ENCODE peak calls at places on chromosomes 3 and 15, in nine cellular contexts. R is BE2C, S is endodermal cell, X is AG04450, T is WERI-Rb-1, K is breast epithelium, A is IMR-90, M is OCI-LY7, U is uterus. F is an unnamed sample.

GRCh38 chr15:59997070-59997701 is 6.9 kb upstream of the FOXB1 start:
- DNase-seq in R (no peak), A (no peak), U (no peak), S (peak; percentile 94), K (no peak), M (no peak), X (no peak), T (peak; percentile 43), F (no peak)

GRCh38 chr3:194280777-194281176 is 70.4 kb downstream of the CPN2 start:
- DNase-seq in K (peak; percentile 14), A (no peak), T (no peak), X (no peak), M (no peak), U (peak; percentile 9), R (no peak), S (no peak), F (no peak)

GRCh38 chr3:29972594-29972993 is 633.8 kb upstream of the TGFBR2 start:
- DNase-seq in M (no peak), X (peak; percentile 8), K (no peak), U (no peak), A (peak; percentile 57), T (no peak), R (no peak), S (no peak), F (no peak)

GRCh38 chr3:110521019-110521418 is 550.6 kb upstream of the NECTIN3 start:
- DNase-seq in X (peak; percentile 85), M (no peak), T (no peak), A (peak; percentile 98), U (no peak), S (no peak), K (no peak), R (no peak), F (no peak)

GRCh38 chr3:4507010-4507596 is 14.0 kb downstream of the ITPR1 start:
- DNase-seq in U (no peak), M (peak; percentile 58), K (no peak), X (no peak), T (no peak), A (peak; percentile 5), R (no peak), S (no peak), F (no peak)

GRCh38 chr15:85772668-85773067 is 22.1 kb downstream of the KLHL25 start:
- DNase-seq in A (no peak), U (no peak), T (no peak), X (no peak), M (no peak), S (no peak), R (no peak), K (no peak), F (no peak)

GRCh38 chr15:85700767-85701166 is 94.0 kb downstream of the KLHL25 start:
- DNase-seq in A (no peak), T (no peak), S (no peak), X (no peak), R (no peak), M (no peak), K (no peak), U (no peak), F (no peak)

GRCh38 chr3:127170794-127171193 is 22.1 kb upstream of the PRR23E start:
- DNase-seq in T (peak; percentile 46), S (peak; percentile 50), R (peak; percentile 88), X (no peak), U (no peak), K (no peak), M (no peak), A (peak; percentile 64), F (no peak)

GRCh38 chr3:72427575-72427974 is 420.7 kb downstream of the SHQ1 start:
- DNase-seq in M (no peak), X (no peak), R (no peak), U (no peak), A (no peak), S (no peak), K (no peak), T (no peak), F (no peak)

GRCh38 chr15:89341316-89342005 is 6.8 kb upstream of the POLG start:
- DNase-seq in S (peak; percentile 29), U (no peak), T (no peak), K (no peak), X (no peak), R (no peak), A (no peak), M (no peak), F (peak; percentile 72)

GRCh38 chr3:113626513-113627371 is 69.7 kb downstream of the USF3 start:
- DNase-seq in K (no peak), T (peak; percentile 58), U (peak; percentile 38), S (peak; percentile 87), A (peak; percentile 58), X (peak; percentile 7), R (peak; percentile 47), M (peak; percentile 64), F (peak; percentile 44)

GRCh38 chr15:40106203-40107161 is 2.2 kb downstream of the BMF start:
- DNase-seq in U (peak; percentile 86), X (no peak), M (peak; percentile 67), T (peak; percentile 66), S (peak; percentile 95), K (peak; percentile 77), R (no peak), A (peak; percentile 49), F (no peak)

GRCh38 chr15:74529911-74530310 is 11.1 kb upstream of the ARID3B start:
- DNase-seq in R (no peak), U (no peak), K (no peak), X (peak; percentile 71), M (no peak), T (no peak), A (peak; percentile 97), S (no peak), F (no peak)

GRCh38 chr3:105527949-105528348 is 161.2 kb downstream of the ALCAM start:
- DNase-seq in R (no peak), A (peak; percentile 49), M (no peak), U (no peak), T (no peak), K (no peak), S (no peak), X (no peak), F (no peak)

DNA sequence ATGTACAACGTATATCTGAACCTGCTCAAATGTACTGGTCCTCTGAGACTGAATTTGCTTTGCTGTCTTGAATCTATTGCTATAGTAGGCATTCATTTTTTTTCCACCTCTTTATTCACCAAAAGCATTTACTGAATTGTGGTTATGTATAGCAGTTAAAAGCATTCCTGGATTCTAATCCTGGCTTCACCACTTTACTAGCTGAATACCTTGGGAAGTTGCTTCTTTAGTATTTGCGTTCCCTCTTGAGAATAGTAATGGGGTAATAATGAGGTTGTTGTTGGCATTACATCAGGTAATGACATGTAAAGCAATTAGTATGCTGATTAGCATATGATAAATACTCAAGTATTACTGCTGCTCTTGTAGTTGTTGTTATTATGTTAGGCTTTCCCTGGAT is 29.1 kb downstream of the MEF2A start:
- DNase-seq in R (no peak), S (no peak), X (no peak), M (no peak), K (no peak), T (no peak), U (no peak), A (peak; percentile 3), F (no peak)
- H3K9me3 ChIP-seq in R (no peaks in the 10 kb centered on the region), S (peaks cover 26% of the 10 kb centered on the region), X (no peaks in the 10 kb centered on the region), M (peaks cover 19% of the 10 kb centered on the region), K (no peaks in the 10 kb centered on the region), T (no peaks in the 10 kb centered on the region), U (no peaks in the 10 kb centered on the region), A (no peaks in the 10 kb centered on the region), F (no peaks in the 10 kb centered on the region)

GRCh38 chr3:125340121-125340520 is 35.0 kb downstream of the ZNF148 start:
- DNase-seq in A (no peak), R (no peak), T (no peak), K (no peak), M (no peak), S (no peak), U (no peak), X (no peak), F (no peak)
- H3K9me3 ChIP-seq in A (peaks cover 5% of the 10 kb centered on the region), R (no peaks in the 10 kb centered on the region), T (no peaks in the 10 kb centered on the region), K (no peaks in the 10 kb centered on the region), M (peaks cover 33% of the 10 kb centered on the region), S (peaks cover 46% of the 10 kb centered on the region), U (no peaks in the 10 kb centered on the region), X (peaks cover 9% of the 10 kb centered on the region), F (no peaks in the 10 kb centered on the region)

DNA sequence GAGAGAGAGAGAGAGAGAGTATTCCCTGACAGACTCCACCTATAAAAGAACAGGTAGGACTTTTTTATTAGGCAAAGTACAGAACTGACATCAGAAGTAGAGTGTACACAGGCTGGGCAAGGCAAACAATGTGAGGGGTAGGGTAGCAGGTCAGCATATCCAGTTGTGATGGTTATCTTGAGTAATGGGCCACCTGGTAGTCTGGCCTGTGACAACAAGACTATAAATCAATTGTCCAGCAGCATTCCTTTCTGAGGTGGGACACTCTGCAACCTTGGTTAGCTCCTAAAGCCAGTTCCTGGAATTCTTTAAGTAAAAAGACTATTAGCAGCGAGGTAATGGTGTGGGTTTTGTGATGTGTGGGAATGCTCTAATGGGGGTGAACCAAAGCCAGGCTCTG is 14.9 kb upstream of the TMCC1 start:
- DNase-seq in A (no peak), M (no peak), R (peak; percentile 16), U (no peak), X (no peak), S (no peak), K (no peak), T (no peak), F (no peak)
- H3K9me3 ChIP-seq in A (peaks cover 19% of the 10 kb centered on the region), M (peaks cover 16% of the 10 kb centered on the region), R (peaks cover 3% of the 10 kb centered on the region), U (peaks cover 5% of the 10 kb centered on the region), X (peaks cover 13% of the 10 kb centered on the region), S (peaks cover 60% of the 10 kb centered on the region), K (peaks cover 9% of the 10 kb centered on the region), T (peaks cover 7% of the 10 kb centered on the region), F (peaks cover 5% of the 10 kb centered on the region)

DNA sequence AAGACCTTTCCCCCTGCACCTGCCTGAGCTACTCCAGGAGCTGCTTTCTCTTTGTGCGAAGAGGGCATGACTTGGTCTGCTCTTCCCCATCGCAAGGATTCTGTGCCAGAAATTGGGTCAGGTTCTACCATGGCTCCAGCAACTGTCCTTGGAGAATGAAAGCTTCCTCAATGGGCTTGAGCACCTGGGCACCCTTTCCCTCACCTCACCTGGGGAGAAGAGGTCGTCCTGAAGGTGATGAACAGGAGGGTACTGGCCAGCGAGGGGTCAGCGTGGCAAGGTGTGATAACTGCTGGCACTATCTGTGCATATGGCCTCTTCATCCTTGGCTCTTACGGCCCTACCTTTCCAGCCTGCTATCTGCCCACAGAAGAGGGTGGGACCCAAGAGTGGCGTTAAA is 899 bp upstream of the RBM15B start:
- DNase-seq in K (no peak), A (no peak), X (no peak), R (no peak), T (no peak), S (no peak), M (no peak), U (no peak), F (no peak)
- H3K9me3 ChIP-seq in K (no peaks in the 10 kb centered on the region), A (no peaks in the 10 kb centered on the region), X (peaks cover 17% of the 10 kb centered on the region), R (no peaks in the 10 kb centered on the region), T (no peaks in the 10 kb centered on the region), S (peaks cover 27% of the 10 kb centered on the region), M (no peaks in the 10 kb centered on the region), U (no peaks in the 10 kb centered on the region), F (no peaks in the 10 kb centered on the region)